ENCODE peak calls at places on chromosomes 13 and 19, in four cellular contexts. X is iPS-NIHi11; H is stimulated activated CD4-positive, alpha-beta T cell treated with anti-CD3 and anti-CD28 coated beads, Interleukin-1b, Interleukin-23, amount 100 ng/mL, for 24 hours; Q is activated CD4-positive, alpha-beta T cell treated with anti-CD3 and anti-CD28 coated beads for 24 hours. T is an unnamed sample.

GRCh38 chr13:111917086-111917485 is 149.9 kb upstream of the SOX1 start:
- DNase-seq in X (no peak), H (no peak), Q (no peak), T (no peak)

GRCh38 chr19:4371209-4371897 is 28.0 kb downstream of the MPND start:
- DNase-seq in X (no peak), H (no peak), Q (no peak), T (no peak)

GRCh38 chr19:15507068-15508034 is 974 bp upstream of the CYP4F22 start:
- DNase-seq in X (no peak), H (no peak), Q (no peak), T (no peak)

GRCh38 chr13:34176636-34177035 is 358.7 kb downstream of the RFC3 start:
- DNase-seq in X (no peak), H (no peak), Q (no peak), T (no peak)

GRCh38 chr19:50654882-50655281 is 5.6 kb downstream of the C19orf81 start:
- DNase-seq in X (no peak), H (no peak), Q (no peak), T (no peak)

GRCh38 chr19:45790942-45791341 is 1.7 kb downstream of the DMWD start:
- DNase-seq in X (no peak), H (no peak), Q (no peak), T (no peak)

GRCh38 chr19:10344780-10345179 is 5.4 kb upstream of the ICAM3 start:
- DNase-seq in X (no peak), H (no peak), Q (no peak), T (no peak)

GRCh38 chr13:73168993-73169401 is 110.2 kb downstream of the KLF5 start:
- DNase-seq in X (peak), H (no peak), Q (no peak), T (no peak)

GRCh38 chr13:50275392-50276063 is 260.3 kb downstream of the KCNRG start:
- DNase-seq in X (no peak), H (no peak), Q (no peak), T (no peak)

GRCh38 chr19:56158170-56158757 is 17.2 kb downstream of the ZNF444 start:
- DNase-seq in X (no peak), H (no peak), Q (no peak), T (no peak)

GRCh38 chr13:26558074-26558805 is 757 bp downstream of the WASF3 start:
- DNase-seq in X (peak), H (no peak), Q (no peak), T (no peak)

GRCh38 chr13:93029536-93029935 is 197.1 kb upstream of the GPC6 start:
- DNase-seq in X (no peak), H (no peak), Q (no peak), T (peak)

T was measured in GM04503.